ENCODE peak calls at places on chromosomes 12 and 14, in four cellular contexts. F, J, M and D are unnamed samples.
A peak's percentile ranks its signal among the peaks of the same experiment; 100 is the strongest.

GRCh38 chr12:10293570-10294227 is 14.0 kb upstream of the KLRD1 start:
- DNase-seq in F (no peak), J (no peak), M (no peak), D (no peak)

GRCh38 chr14:54840798-54841197 is 61.8 kb downstream of the GCH1 start:
- DNase-seq in F (no peak), J (no peak), M (no peak), D (no peak)

GRCh38 chr14:93683241-93683640 is 105.0 kb downstream of the PRIMA1 start:
- DNase-seq in F (no peak), J (no peak), M (no peak), D (no peak)

GRCh38 chr12:112964067-112964670 is 14.2 kb upstream of the OAS2 start:
- DNase-seq in F (no peak), J (no peak), M (no peak), D (no peak)

GRCh38 chr12:91663331-91663998 is 480.8 kb upstream of the DCN start:
- DNase-seq in F (no peak), J (peak; percentile 32), M (no peak), D (no peak)

GRCh38 chr14:64864258-64864657 is 15.4 kb downstream of the SPTB start:
- DNase-seq in F (no peak), J (no peak), M (no peak), D (no peak)

GRCh38 chr14:49464885-49465284 is 121.3 kb downstream of the RPS29 start:
- DNase-seq in F (no peak), J (peak; percentile 28), M (no peak), D (no peak)

GRCh38 chr12:58540480-58541299 is 379.6 kb downstream of the LRIG3 start:
- DNase-seq in F (peak; percentile 75), J (peak; percentile 92), M (peak; percentile 3), D (peak; percentile 83)

GRCh38 chr12:10559241-10559640 is 53.6 kb downstream of the EIF2S3B start:
- DNase-seq in F (no peak), J (no peak), M (no peak), D (no peak)

GRCh38 chr14:70600382-70601157 is at the start of gene MED6:
- DNase-seq in F (peak; percentile 81), J (peak; percentile 94), M (peak; percentile 69), D (peak; percentile 89)

GRCh38 chr12:122133192-122133950 is 40.6 kb downstream of the IL31 start:
- DNase-seq in F (no peak), J (no peak), M (no peak), D (no peak)

GRCh38 chr12:113961921-113962710 is 4.0 kb downstream of the RBM19 start:
- DNase-seq in F (no peak), J (peak; percentile 43), M (peak; percentile 71), D (peak; percentile 12)

GRCh38 chr12:449203-449602 is 10.5 kb upstream of the B4GALNT3 start:
- DNase-seq in F (no peak), J (no peak), M (no peak), D (no peak)

GRCh38 chr12:457676-458075 is 2.1 kb upstream of the B4GALNT3 start:
- DNase-seq in F (no peak), J (peak; percentile 55), M (no peak), D (no peak)

GRCh38 chr12:455821-456220 is 3.9 kb upstream of the B4GALNT3 start:
- DNase-seq in F (no peak), J (no peak), M (no peak), D (no peak)

GRCh38 chr12:450438-450837 is 9.3 kb upstream of the B4GALNT3 start:
- DNase-seq in F (no peak), J (no peak), M (no peak), D (no peak)

GRCh38 chr12:452667-453210 is 7.0 kb upstream of the B4GALNT3 start:
- DNase-seq in F (no peak), J (no peak), M (no peak), D (no peak)
- TF ChIP-seq CTCF in F (no peak), J (no peak), M (no peak), D (peak; percentile 21)

GRCh38 chr12:108043750-108044149 is 85.3 kb upstream of the WSCD2 start:
- DNase-seq in F (no peak), J (no peak), M (no peak), D (no peak)

GRCh38 chr12:108046633-108047032 is 82.5 kb upstream of the WSCD2 start:
- DNase-seq in F (no peak), J (no peak), M (no peak), D (no peak)

GRCh38 chr12:108048686-108049085 is 80.4 kb upstream of the WSCD2 start:
- DNase-seq in F (no peak), J (no peak), M (no peak), D (no peak)

GRCh38 chr12:108047130-108047550 is 81.9 kb upstream of the WSCD2 start:
- DNase-seq in F (no peak), J (no peak), M (no peak), D (no peak)

GRCh38 chr12:108046135-108046534 is 83.0 kb upstream of the WSCD2 start:
- DNase-seq in F (no peak), J (no peak), M (no peak), D (no peak)
- H3K4me3 ChIP-seq in F (no peak overlapping the region), J (no peak overlapping the region), M (no peak overlapping the region), D (no peak overlapping the region)

GRCh38 chr14:99186956-99187690 is 84.9 kb downstream of the BCL11B start:
- DNase-seq in F (no peak), J (no peak), M (no peak), D (no peak)
- H3K9ac ChIP-seq in F (no peak overlapping the region), J (no peak overlapping the region), M (no peak overlapping the region), D (no peak overlapping the region)

DNA sequence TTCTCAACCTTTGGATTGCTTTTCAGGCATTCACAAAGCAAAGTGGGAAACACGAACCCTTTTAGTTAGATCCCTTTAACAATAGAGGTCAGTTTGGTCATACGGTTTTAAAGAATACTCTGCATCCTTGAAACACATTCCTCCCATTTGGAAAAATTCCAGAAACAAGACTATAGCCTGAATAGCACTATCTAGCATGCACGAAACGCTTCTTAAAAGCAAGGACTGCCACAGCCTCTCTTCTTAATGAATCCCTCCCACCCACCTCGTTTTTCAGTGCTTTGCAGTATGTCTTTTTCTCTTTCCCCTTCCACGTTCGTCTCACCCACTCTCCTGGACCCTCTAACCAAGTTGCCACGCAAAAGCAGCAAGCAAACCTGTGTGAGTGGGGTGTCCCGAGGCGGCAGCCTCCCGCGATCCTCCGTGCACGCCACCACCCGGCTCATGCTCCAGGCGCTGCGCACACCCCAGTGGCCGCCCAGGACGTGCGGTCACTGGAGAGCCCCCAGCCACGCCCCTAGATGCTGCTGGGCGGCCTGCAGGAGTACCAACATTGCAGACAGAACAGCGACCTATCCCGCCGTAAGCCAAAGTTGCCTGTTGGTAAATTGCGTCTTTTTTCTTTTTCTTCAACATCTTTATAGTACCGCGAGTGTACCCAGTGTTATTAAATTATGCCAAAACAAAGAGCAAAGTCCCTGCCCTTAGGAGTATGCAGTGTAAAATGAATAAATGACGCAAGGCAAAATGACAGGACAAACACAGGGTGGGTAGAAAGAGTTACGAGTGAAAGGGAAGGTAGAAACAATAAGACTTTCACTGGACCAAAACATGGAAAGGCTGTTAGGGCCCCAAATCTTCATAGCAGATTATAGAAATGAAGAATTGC is at the start of gene SLC38A4:
- DNase-seq in F (peak; percentile 29), J (no peak), M (no peak), D (peak; percentile 39)
- TF ChIP-seq CTCF in F (no peak), J (no peak), M (no peak), D (no peak)

DNA sequence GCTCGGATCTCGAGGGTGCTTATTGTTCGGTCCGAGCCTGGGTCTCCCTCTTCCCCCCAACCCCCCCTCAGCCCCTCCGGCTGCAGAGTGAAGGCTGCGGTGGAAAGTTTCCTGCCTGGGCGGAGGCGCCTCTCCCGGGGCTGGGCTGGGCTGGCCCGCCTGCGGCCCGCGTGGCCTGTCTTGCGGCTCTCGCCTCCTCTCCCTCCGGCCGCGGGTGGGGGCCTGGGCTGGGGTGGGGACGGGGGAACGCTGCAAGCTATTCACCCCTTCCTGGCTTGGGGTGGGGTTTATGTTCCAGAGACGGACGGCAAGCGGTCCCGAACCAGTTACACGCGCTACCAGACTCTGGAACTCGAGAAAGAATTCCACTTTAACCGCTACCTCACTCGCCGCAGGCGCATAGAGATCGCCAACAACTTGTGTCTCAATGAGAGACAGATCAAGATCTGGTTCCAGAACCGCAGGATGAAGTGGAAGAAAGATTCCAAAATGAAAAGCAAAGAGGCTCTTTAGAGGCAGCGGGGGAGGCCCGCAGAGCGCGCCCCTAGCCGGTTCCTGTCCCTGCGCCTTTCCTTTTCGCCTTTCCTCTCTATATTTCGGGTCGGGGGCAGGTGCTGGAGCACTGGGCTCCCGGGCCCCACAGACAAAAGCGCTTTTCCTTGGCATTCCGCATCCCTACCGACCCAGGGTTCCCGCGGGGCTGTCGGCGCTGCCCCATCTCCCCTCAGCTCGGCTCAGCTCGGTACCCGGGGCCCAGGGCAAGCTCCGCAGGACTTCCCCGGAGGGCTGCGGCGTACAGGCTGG is 1.3 kb downstream of the HOXC5 start:
- DNase-seq in F (no peak), J (no peak), M (no peak), D (no peak)
- H3K4me3 ChIP-seq in F (no peak overlapping the region), J (peak overlapping the region; percentile 70), M (peak overlapping the region; percentile 61), D (no peak overlapping the region)